ENCODE peak calls at places on chromosomes 11 and 22, in four cellular contexts. W is M059J, K is T-cell, V is BJ. Q is an unnamed sample.

GRCh38 chr22:48640890-48641771 is 1186.5 kb downstream of the BRD1 start:
- DNase-seq in V (no peak), K (no peak), W (no peak), Q (no peak)

GRCh38 chr22:25390297-25391240 is 171.1 kb downstream of the CRYBB2 start:
- DNase-seq in W (no peak), K (no peak), V (no peak), Q (no peak)

GRCh38 chr22:22461111-22461510 is 47.4 kb downstream of the ZNF280B start:
- DNase-seq in V (no peak), W (no peak), K (no peak), Q (no peak)

GRCh38 chr11:57354699-57355098 is 16.5 kb downstream of the P2RX3 start:
- DNase-seq in K (no peak), W (no peak), V (no peak), Q (no peak)

GRCh38 chr11:33478111-33478573 is 221.0 kb downstream of the HIPK3 start:
- DNase-seq in V (no peak), K (no peak), W (no peak), Q (no peak)

GRCh38 chr11:64760759-64761417 is 1.1 kb upstream of the PYGM start:
- DNase-seq in W (no peak), V (no peak), K (no peak), Q (no peak)

GRCh38 chr11:19868281-19868821 is 155.7 kb downstream of the NAV2 start:
- DNase-seq in W (peak), V (peak), K (no peak), Q (peak)

GRCh38 chr11:12509371-12509770 is 132.0 kb downstream of the PARVA start:
- DNase-seq in W (no peak), V (no peak), K (no peak), Q (no peak)

GRCh38 chr22:41995211-41995610 is 3.4 kb upstream of the WBP2NL start:
- DNase-seq in W (no peak), V (no peak), K (no peak), Q (no peak)

GRCh38 chr22:19565921-19566598 is 41.9 kb upstream of the CLDN5 start:
- DNase-seq in W (peak), V (no peak), K (no peak), Q (no peak)

GRCh38 chr11:55852141-55852540 is 13.6 kb downstream of the OR5D16 start:
- DNase-seq in V (no peak), W (no peak), K (no peak), Q (no peak)

GRCh38 chr11:130576146-130576545 is 127.7 kb downstream of the ADAMTS15 start:
- DNase-seq in V (no peak), K (no peak), W (no peak), Q (no peak)

Q was measured in skeletal muscle cell.